ENCODE peak calls at places on chromosomes 4 and X, in four cellular contexts. One of them, this sample, is unnamed.

GRCh38 chr4:109998867-109999303 is 86.2 kb downstream of the EGF start:
- DNase-seq in fibroblast of the aortic adventitia: peak; percentile 76
- DNase-seq in AG09309: no peak
- DNase-seq in uterus: no peak
- DNase-seq in this sample: no peak

GRCh38 chr4:181235361-181235760 is 1007.8 kb upstream of the TENM3 start:
- DNase-seq in AG09309: no peak
- DNase-seq in uterus: no peak
- DNase-seq in fibroblast of the aortic adventitia: no peak
- DNase-seq in this sample: no peak

GRCh38 chr4:172953896-172954568 is 214.6 kb upstream of the GALNT7 start:
- DNase-seq in uterus: no peak
- DNase-seq in AG09309: no peak
- DNase-seq in fibroblast of the aortic adventitia: peak; percentile 25
- DNase-seq in this sample: no peak

GRCh38 chrX:46588263-46588662 is 14.7 kb downstream of the CHST7 start:
- DNase-seq in uterus: peak; percentile 36
- DNase-seq in fibroblast of the aortic adventitia: peak; percentile 83
- DNase-seq in AG09309: no peak
- DNase-seq in this sample: no peak

GRCh38 chrX:34918856-34919255 is 23.7 kb upstream of the FAM47B start:
- DNase-seq in AG09309: peak; percentile 27
- DNase-seq in fibroblast of the aortic adventitia: peak; percentile 81
- DNase-seq in uterus: no peak
- DNase-seq in this sample: no peak

GRCh38 chr4:69713593-69713992 is 46.8 kb downstream of the SULT1B1 start:
- DNase-seq in uterus: no peak
- DNase-seq in fibroblast of the aortic adventitia: peak; percentile 67
- DNase-seq in AG09309: no peak
- DNase-seq in this sample: peak; percentile 77

GRCh38 chr4:26459054-26459755 is 31.1 kb downstream of the CCKAR start:
- DNase-seq in fibroblast of the aortic adventitia: peak; percentile 83
- DNase-seq in uterus: no peak
- DNase-seq in AG09309: peak; percentile 67
- DNase-seq in this sample: peak; percentile 40

GRCh38 chr4:109801895-109802319 is at the start of gene CFI:
- DNase-seq in AG09309: peak; percentile 49
- DNase-seq in fibroblast of the aortic adventitia: peak; percentile 84
- DNase-seq in uterus: no peak
- DNase-seq in this sample: peak; percentile 60

GRCh38 chrX:9482837-9483236 is 18.0 kb downstream of the TBL1X start:
- DNase-seq in AG09309: no peak
- DNase-seq in uterus: no peak
- DNase-seq in fibroblast of the aortic adventitia: no peak
- DNase-seq in this sample: no peak

GRCh38 chr4:23455482-23455881 is 434.4 kb downstream of the PPARGC1A start:
- DNase-seq in uterus: no peak
- DNase-seq in AG09309: no peak
- DNase-seq in fibroblast of the aortic adventitia: no peak
- DNase-seq in this sample: no peak

GRCh38 chr4:8141935-8142334 is 16.7 kb downstream of the ABLIM2 start:
- DNase-seq in uterus: no peak
- DNase-seq in AG09309: no peak
- DNase-seq in fibroblast of the aortic adventitia: no peak
- DNase-seq in this sample: no peak

GRCh38 chr4:139606600-139607301 is 50.7 kb upstream of the SETD7 start:
- DNase-seq in fibroblast of the aortic adventitia: peak; percentile 74
- DNase-seq in uterus: no peak
- DNase-seq in AG09309: no peak
- DNase-seq in this sample: no peak

GRCh38 chr4:164207460-164207859 is 546.5 kb upstream of the SMIM31 start:
- DNase-seq in uterus: no peak
- DNase-seq in fibroblast of the aortic adventitia: no peak
- DNase-seq in AG09309: no peak
- DNase-seq in this sample: no peak

GRCh38 chr4:81818385-81818784 is 346.7 kb upstream of the RASGEF1B start:
- DNase-seq in AG09309: no peak
- DNase-seq in fibroblast of the aortic adventitia: no peak
- DNase-seq in uterus: no peak
- DNase-seq in this sample: no peak

GRCh38 chr4:110064295-110064694 is 134.1 kb downstream of the ELOVL6 start:
- DNase-seq in uterus: no peak
- DNase-seq in AG09309: no peak
- DNase-seq in fibroblast of the aortic adventitia: no peak
- DNase-seq in this sample: no peak

GRCh38 chrX:22171287-22172060 is 101.2 kb upstream of the CBLL2 start:
- DNase-seq in uterus: no peak
- DNase-seq in fibroblast of the aortic adventitia: no peak
- DNase-seq in AG09309: no peak
- DNase-seq in this sample: no peak

GRCh38 chrX:136397001-136397400 is 90.7 kb upstream of the BRS3 start:
- DNase-seq in uterus: no peak
- DNase-seq in AG09309: no peak
- DNase-seq in fibroblast of the aortic adventitia: no peak
- DNase-seq in this sample: no peak

GRCh38 chrX:140504371-140505324 is at the start of gene SOX3:
- DNase-seq in uterus: no peak
- DNase-seq in AG09309: no peak
- DNase-seq in fibroblast of the aortic adventitia: no peak
- DNase-seq in this sample: no peak

GRCh38 chr4:109764376-109764775 is 34.5 kb upstream of the PLA2G12A start:
- DNase-seq in uterus: no peak
- DNase-seq in fibroblast of the aortic adventitia: no peak
- DNase-seq in AG09309: no peak
- DNase-seq in this sample: no peak

GRCh38 chr4:68724426-68724825 is 54.0 kb upstream of the UGT2B15 start:
- DNase-seq in AG09309: no peak
- DNase-seq in uterus: no peak
- DNase-seq in fibroblast of the aortic adventitia: no peak
- DNase-seq in this sample: no peak

GRCh38 chrX:116009871-116010710 is 160.5 kb upstream of the AGTR2 start:
- DNase-seq in uterus: no peak
- DNase-seq in AG09309: no peak
- DNase-seq in fibroblast of the aortic adventitia: no peak
- DNase-seq in this sample: no peak
- H3K4me3 ChIP-seq in uterus: no peak overlapping the region
- H3K4me3 ChIP-seq in AG09309: no peak overlapping the region
- H3K4me3 ChIP-seq in fibroblast of the aortic adventitia: no peak overlapping the region
- H3K4me3 ChIP-seq in this sample: peak overlapping the region; percentile 11

GRCh38 chrX:38183577-38183976 is 37.1 kb downstream of the SRPX start:
- DNase-seq in fibroblast of the aortic adventitia: peak; percentile 45
- DNase-seq in uterus: no peak
- DNase-seq in AG09309: no peak
- DNase-seq in this sample: no peak

DNA sequence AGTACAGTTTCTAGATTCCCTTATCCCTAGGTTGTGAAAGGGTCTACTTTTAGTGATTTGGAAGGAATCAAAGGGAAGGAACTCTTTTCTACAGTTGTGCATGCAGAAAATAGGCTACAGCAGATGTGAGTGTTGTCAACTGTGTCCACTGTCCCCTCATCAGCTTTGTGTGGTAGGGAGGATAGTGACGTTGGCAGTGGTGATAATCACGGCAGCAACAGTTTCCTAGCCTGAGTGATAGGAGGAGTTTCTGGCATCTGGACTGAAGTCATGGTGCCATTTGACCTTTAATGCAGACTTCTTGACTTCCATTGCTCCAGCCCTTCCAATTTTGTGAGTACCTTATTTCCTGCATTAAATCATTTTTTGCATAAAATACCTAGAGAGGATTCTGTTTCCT is 39.3 kb downstream of the SRPX start:
- DNase-seq in AG09309: no peak
- DNase-seq in uterus: no peak
- DNase-seq in fibroblast of the aortic adventitia: no peak
- DNase-seq in this sample: no peak
- TF ChIP-seq CTCF in AG09309: no peak
- TF ChIP-seq CTCF in uterus: no peak
- TF ChIP-seq CTCF in fibroblast of the aortic adventitia: no peak
- TF ChIP-seq CTCF in this sample: no peak

GRCh38 chrX:48475774-48476577 is at the start of gene FTSJ1:
- DNase-seq in AG09309: peak; percentile 71
- DNase-seq in uterus: peak; percentile 89
- DNase-seq in fibroblast of the aortic adventitia: peak; percentile 92
- DNase-seq in this sample: peak; percentile 47

GRCh38 chrX:48474581-48474980 is 1.4 kb upstream of the FTSJ1 start:
- DNase-seq in AG09309: no peak
- DNase-seq in uterus: no peak
- DNase-seq in fibroblast of the aortic adventitia: no peak
- DNase-seq in this sample: no peak

GRCh38 chrX:48474127-48474526 is 1.9 kb upstream of the FTSJ1 start:
- DNase-seq in AG09309: no peak
- DNase-seq in uterus: no peak
- DNase-seq in fibroblast of the aortic adventitia: no peak
- DNase-seq in this sample: no peak

GRCh38 chrX:48476919-48477318 is 920 bp downstream of the FTSJ1 start:
- DNase-seq in fibroblast of the aortic adventitia: no peak
- DNase-seq in uterus: no peak
- DNase-seq in AG09309: no peak
- DNase-seq in this sample: no peak

DNA sequence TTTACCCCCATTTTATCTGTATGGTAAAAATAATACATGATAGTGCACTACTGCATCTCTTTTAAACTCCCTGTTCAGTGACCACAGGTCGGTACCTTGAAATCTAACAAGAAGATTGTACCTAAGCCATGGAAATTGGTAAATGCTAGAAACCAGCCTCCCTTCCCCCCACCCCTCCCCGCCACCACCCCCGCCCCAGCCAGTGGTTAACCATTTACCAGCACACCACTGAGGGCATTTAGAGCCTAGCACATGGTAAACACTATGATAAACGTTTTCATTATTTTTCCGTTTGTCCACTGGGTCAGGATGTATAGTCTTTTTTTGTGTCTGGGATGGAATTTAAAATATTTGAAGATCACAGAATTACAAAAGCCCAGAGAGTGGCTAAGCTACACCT is 704 bp upstream of the FTSJ1 start:
- DNase-seq in fibroblast of the aortic adventitia: no peak
- DNase-seq in AG09309: no peak
- DNase-seq in uterus: no peak
- DNase-seq in this sample: no peak
- H3K4me3 ChIP-seq in fibroblast of the aortic adventitia: peak overlapping the region; percentile 82
- H3K4me3 ChIP-seq in AG09309: peak overlapping the region; percentile 60
- H3K4me3 ChIP-seq in uterus: peak overlapping the region; percentile 73
- H3K4me3 ChIP-seq in this sample: peak overlapping the region; percentile 76

GRCh38 chr4:53121304-53121865 is 244.5 kb downstream of the SCFD2 start:
- DNase-seq in uterus: no peak
- DNase-seq in AG09309: no peak
- DNase-seq in fibroblast of the aortic adventitia: peak; percentile 43
- DNase-seq in this sample: no peak

GRCh38 chr4:53116959-53117358 is 248.9 kb downstream of the SCFD2 start:
- DNase-seq in AG09309: no peak
- DNase-seq in uterus: peak; percentile 25
- DNase-seq in fibroblast of the aortic adventitia: peak; percentile 66
- DNase-seq in this sample: no peak

GRCh38 chr4:53120801-53121200 is 245.1 kb downstream of the SCFD2 start:
- DNase-seq in uterus: no peak
- DNase-seq in AG09309: no peak
- DNase-seq in fibroblast of the aortic adventitia: no peak
- DNase-seq in this sample: no peak

GRCh38 chr4:53118676-53119075 is 247.2 kb downstream of the SCFD2 start:
- DNase-seq in uterus: no peak
- DNase-seq in fibroblast of the aortic adventitia: no peak
- DNase-seq in AG09309: no peak
- DNase-seq in this sample: no peak

DNA sequence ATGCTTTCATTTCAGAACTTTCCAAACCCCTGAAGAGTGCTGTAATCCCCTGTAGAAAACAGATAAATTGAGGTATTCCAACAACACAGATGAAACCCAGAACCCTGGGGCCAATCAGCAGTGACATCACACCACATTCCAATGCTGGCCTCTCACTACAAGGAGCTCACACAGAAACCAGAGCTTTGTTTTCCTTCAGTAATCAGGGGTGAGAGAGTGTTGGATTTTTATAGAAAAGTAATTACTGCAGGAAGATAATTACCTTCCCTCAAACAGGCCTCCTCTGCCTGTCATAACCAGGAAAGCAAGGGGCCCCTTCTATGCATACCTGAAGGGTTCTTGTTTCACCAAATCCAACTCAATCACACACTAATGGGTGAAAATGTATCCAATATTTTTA is 246.2 kb downstream of the SCFD2 start:
- DNase-seq in uterus: peak; percentile 27
- DNase-seq in AG09309: peak; percentile 49
- DNase-seq in fibroblast of the aortic adventitia: peak; percentile 87
- DNase-seq in this sample: peak; percentile 43
- TF ChIP-seq CTCF in uterus: no peak
- TF ChIP-seq CTCF in AG09309: no peak
- TF ChIP-seq CTCF in fibroblast of the aortic adventitia: no peak
- TF ChIP-seq CTCF in this sample: no peak

GRCh38 chr4:99710681-99711345 is 53.2 kb upstream of the C4orf54 start:
- DNase-seq in fibroblast of the aortic adventitia: no peak
- DNase-seq in uterus: no peak
- DNase-seq in AG09309: no peak
- DNase-seq in this sample: peak; percentile 47

GRCh38 chr4:99711657-99712056 is 54.0 kb upstream of the C4orf54 start:
- DNase-seq in fibroblast of the aortic adventitia: no peak
- DNase-seq in uterus: no peak
- DNase-seq in AG09309: no peak
- DNase-seq in this sample: no peak

GRCh38 chr4:99712099-99712498 is 54.5 kb upstream of the C4orf54 start:
- DNase-seq in fibroblast of the aortic adventitia: no peak
- DNase-seq in uterus: no peak
- DNase-seq in AG09309: no peak
- DNase-seq in this sample: no peak

GRCh38 chr4:99714179-99714578 is 56.6 kb upstream of the C4orf54 start:
- DNase-seq in AG09309: no peak
- DNase-seq in uterus: no peak
- DNase-seq in fibroblast of the aortic adventitia: no peak
- DNase-seq in this sample: no peak

GRCh38 chr4:99712530-99712929 is 54.9 kb upstream of the C4orf54 start:
- DNase-seq in AG09309: no peak
- DNase-seq in uterus: no peak
- DNase-seq in fibroblast of the aortic adventitia: no peak
- DNase-seq in this sample: no peak
- H3K4me3 ChIP-seq in AG09309: no peak overlapping the region
- H3K4me3 ChIP-seq in uterus: no peak overlapping the region
- H3K4me3 ChIP-seq in fibroblast of the aortic adventitia: no peak overlapping the region
- H3K4me3 ChIP-seq in this sample: no peak overlapping the region

GRCh38 chrX:153102436-153102835 is 30.2 kb downstream of the PNMA6A start:
- DNase-seq in uterus: no peak
- DNase-seq in AG09309: no peak
- DNase-seq in fibroblast of the aortic adventitia: no peak
- DNase-seq in this sample: no peak
- TF ChIP-seq CTCF in uterus: no peak
- TF ChIP-seq CTCF in AG09309: no peak
- TF ChIP-seq CTCF in fibroblast of the aortic adventitia: no peak
- TF ChIP-seq CTCF in this sample: no peak

GRCh38 chrX:78029663-78030062 is 60.2 kb upstream of the PGAM4 start:
- DNase-seq in uterus: no peak
- DNase-seq in AG09309: peak; percentile 4
- DNase-seq in fibroblast of the aortic adventitia: peak; percentile 59
- DNase-seq in this sample: no peak
- H3K4me3 ChIP-seq in uterus: no peak overlapping the region
- H3K4me3 ChIP-seq in AG09309: no peak overlapping the region
- H3K4me3 ChIP-seq in fibroblast of the aortic adventitia: no peak overlapping the region
- H3K4me3 ChIP-seq in this sample: no peak overlapping the region

GRCh38 chrX:38206542-38206941 is 14.1 kb downstream of the SRPX start:
- DNase-seq in uterus: no peak
- DNase-seq in AG09309: no peak
- DNase-seq in fibroblast of the aortic adventitia: no peak
- DNase-seq in this sample: no peak
- TF ChIP-seq CTCF in uterus: no peak
- TF ChIP-seq CTCF in AG09309: no peak
- TF ChIP-seq CTCF in fibroblast of the aortic adventitia: no peak
- TF ChIP-seq CTCF in this sample: no peak

GRCh38 chr4:33841120-33841519 is 2403.2 kb downstream of the ARAP2 start:
- DNase-seq in fibroblast of the aortic adventitia: no peak
- DNase-seq in uterus: no peak
- DNase-seq in AG09309: no peak
- DNase-seq in this sample: no peak
- H3K4me3 ChIP-seq in fibroblast of the aortic adventitia: no peak overlapping the region
- H3K4me3 ChIP-seq in uterus: no peak overlapping the region
- H3K4me3 ChIP-seq in AG09309: no peak overlapping the region
- H3K4me3 ChIP-seq in this sample: no peak overlapping the region

This sample was measured in epithelial cell of proximal tubule.